ENCODE peak calls at places on chromosome 6, in four cellular contexts. Z is SK-MEL-5, W is A549, B is tibial artery. H is an unnamed sample.

GRCh38 chr6:14621518-14621917 is 503.9 kb downstream of the CD83 start:
- DNase-seq in Z (no peak), B (no peak), W (no peak), H (no peak)

GRCh38 chr6:17156112-17156921 is 54.5 kb downstream of the STMND1 start:
- DNase-seq in W (peak), Z (peak), B (peak), H (peak)

GRCh38 chr6:56746767-56747504 is 104.2 kb upstream of the DST start:
- DNase-seq in W (no peak), Z (peak), B (no peak), H (no peak)

GRCh38 chr6:35596448-35597442 is 84.0 kb upstream of the TULP1 start:
- DNase-seq in Z (no peak), W (no peak), B (no peak), H (peak)

GRCh38 chr6:146183831-146184230 is 155.0 kb downstream of the GRM1 start:
- DNase-seq in B (no peak), W (no peak), Z (no peak), H (no peak)

GRCh38 chr6:52555531-52556228 is 21.2 kb downstream of the TRAM2 start:
- DNase-seq in Z (no peak), W (no peak), B (no peak), H (no peak)

GRCh38 chr6:49423817-49424216 is 39.2 kb downstream of the MMUT start:
- DNase-seq in B (no peak), Z (peak), W (peak), H (peak)

GRCh38 chr6:75849329-75850025 is 100.4 kb downstream of the MYO6 start:
- DNase-seq in B (no peak), Z (no peak), W (no peak), H (no peak)

GRCh38 chr6:42896178-42896719 is 16.8 kb downstream of the RPL7L1 start:
- DNase-seq in W (no peak), B (no peak), Z (no peak), H (no peak)

GRCh38 chr6:52297433-52297832 is 12.9 kb upstream of the MCM3 start:
- DNase-seq in Z (no peak), B (no peak), W (no peak), H (no peak)

GRCh38 chr6:2426561-2427340 is 181.3 kb upstream of the GMDS start:
- DNase-seq in W (no peak), Z (no peak), B (no peak), H (no peak)

GRCh38 chr6:122790740-122791679 is 2.0 kb downstream of the SMPDL3A start:
- DNase-seq in W (no peak), Z (peak), B (no peak), H (peak)

GRCh38 chr6:52374247-52374646 is 12.3 kb downstream of the PAQR8 start:
- DNase-seq in B (no peak), Z (no peak), W (no peak), H (no peak)

GRCh38 chr6:153092082-153093013 is 38.7 kb downstream of the RGS17 start:
- DNase-seq in W (no peak), B (no peak), Z (peak), H (peak)

GRCh38 chr6:117908246-117909107 is 1.4 kb downstream of the SLC35F1 start:
- DNase-seq in W (no peak), Z (no peak), B (no peak), H (no peak)

GRCh38 chr6:107318100-107318736 is 141.1 kb downstream of the PDSS2 start:
- DNase-seq in W (peak), Z (peak), B (no peak), H (peak)

GRCh38 chr6:24689964-24690363 is 23.1 kb downstream of the ACOT13 start:
- DNase-seq in W (no peak), B (no peak), Z (no peak), H (no peak)

GRCh38 chr6:168584251-168584650 is 143.3 kb downstream of the SMOC2 start:
- DNase-seq in Z (no peak), B (no peak), W (no peak), H (no peak)

GRCh38 chr6:154653853-154654252 is 79.4 kb upstream of the SCAF8 start:
- DNase-seq in W (peak), B (no peak), Z (no peak), H (no peak)

GRCh38 chr6:133613231-133613630 is 275.7 kb upstream of the TCF21 start:
- DNase-seq in B (no peak), W (no peak), Z (peak), H (no peak)

GRCh38 chr6:117494694-117495318 is 12.3 kb downstream of the DCBLD1 start:
- DNase-seq in Z (peak), W (no peak), B (no peak), H (no peak)

GRCh38 chr6:113433506-113433991 is 423.6 kb upstream of the MARCKS start:
- DNase-seq in Z (no peak), W (no peak), B (peak), H (no peak)

GRCh38 chr6:34919651-34920050 is 30.6 kb downstream of the ANKS1A start:
- DNase-seq in Z (no peak), B (no peak), W (no peak), H (no peak)

GRCh38 chr6:10416863-10417641 is 2.2 kb upstream of the TFAP2A start:
- DNase-seq in W (no peak), Z (no peak), B (no peak), H (no peak)

GRCh38 chr6:117600008-117600743 is 2.1 kb downstream of the GOPC start:
- DNase-seq in W (no peak), B (no peak), Z (peak), H (peak)

GRCh38 chr6:32151131-32151884 is 431 bp downstream of the PRRT1 start:
- DNase-seq in W (no peak), B (no peak), Z (no peak), H (no peak)

GRCh38 chr6:49799090-49799489 is 12.0 kb upstream of the PGK2 start:
- DNase-seq in Z (no peak), B (no peak), W (no peak), H (no peak)

GRCh38 chr6:105273589-105273988 is 93.8 kb upstream of the POPDC3 start:
- DNase-seq in Z (no peak), B (no peak), W (no peak), H (no peak)

H was measured in KBM-7.